ENCODE peak calls at places on chromosomes 5 and 9, in eight cellular contexts. One of them, this sample, is unnamed.

GRCh38 chr5:62593331-62593730 is 14.7 kb downstream of the LRRC70 start:
- DNase-seq in islet precursor cell: no peak
- DNase-seq in GM04504: peak
- DNase-seq in MV-4-11: no peak
- DNase-seq in hepatocyte: no peak
- DNase-seq in HCT116: no peak
- DNase-seq in cardiac muscle cell: peak
- DNase-seq in GM20000: no peak
- DNase-seq in this sample: no peak

GRCh38 chr9:77710965-77711657 is 63.0 kb upstream of the GNA14 start:
- DNase-seq in GM20000: no peak
- DNase-seq in GM04504: no peak
- DNase-seq in HCT116: no peak
- DNase-seq in hepatocyte: no peak
- DNase-seq in cardiac muscle cell: no peak
- DNase-seq in MV-4-11: no peak
- DNase-seq in islet precursor cell: no peak
- DNase-seq in this sample: no peak

GRCh38 chr5:51859624-51860023 is 476.4 kb downstream of the ISL1 start:
- DNase-seq in HCT116: no peak
- DNase-seq in hepatocyte: no peak
- DNase-seq in islet precursor cell: no peak
- DNase-seq in cardiac muscle cell: no peak
- DNase-seq in GM20000: no peak
- DNase-seq in MV-4-11: no peak
- DNase-seq in GM04504: no peak
- DNase-seq in this sample: no peak

GRCh38 chr5:151463137-151464029 is 16.0 kb downstream of the SLC36A1 start:
- DNase-seq in cardiac muscle cell: no peak
- DNase-seq in MV-4-11: no peak
- DNase-seq in GM20000: no peak
- DNase-seq in GM04504: no peak
- DNase-seq in islet precursor cell: no peak
- DNase-seq in hepatocyte: no peak
- DNase-seq in HCT116: no peak
- DNase-seq in this sample: no peak

GRCh38 chr5:92758552-92758951 is 822.5 kb downstream of the NR2F1-AS1 start:
- DNase-seq in GM20000: no peak
- DNase-seq in islet precursor cell: no peak
- DNase-seq in hepatocyte: no peak
- DNase-seq in MV-4-11: no peak
- DNase-seq in cardiac muscle cell: peak
- DNase-seq in GM04504: no peak
- DNase-seq in HCT116: no peak
- DNase-seq in this sample: no peak

GRCh38 chr9:137982132-137982666 is 104.6 kb downstream of the CACNA1B start:
- DNase-seq in GM20000: no peak
- DNase-seq in HCT116: peak
- DNase-seq in MV-4-11: no peak
- DNase-seq in GM04504: no peak
- DNase-seq in cardiac muscle cell: no peak
- DNase-seq in hepatocyte: no peak
- DNase-seq in islet precursor cell: no peak
- DNase-seq in this sample: no peak

GRCh38 chr5:61783481-61783880 is 451.4 kb downstream of the ZSWIM6 start:
- DNase-seq in hepatocyte: no peak
- DNase-seq in MV-4-11: no peak
- DNase-seq in GM04504: no peak
- DNase-seq in HCT116: no peak
- DNase-seq in islet precursor cell: no peak
- DNase-seq in GM20000: no peak
- DNase-seq in cardiac muscle cell: no peak
- DNase-seq in this sample: no peak

GRCh38 chr5:111127453-111128195 is 35.5 kb downstream of the WDR36 start:
- DNase-seq in MV-4-11: no peak
- DNase-seq in islet precursor cell: peak
- DNase-seq in HCT116: no peak
- DNase-seq in hepatocyte: no peak
- DNase-seq in GM04504: no peak
- DNase-seq in cardiac muscle cell: no peak
- DNase-seq in GM20000: no peak
- DNase-seq in this sample: no peak

GRCh38 chr9:79700607-79701330 is 129.0 kb downstream of the TLE4 start:
- DNase-seq in MV-4-11: no peak
- DNase-seq in islet precursor cell: no peak
- DNase-seq in GM04504: no peak
- DNase-seq in HCT116: no peak
- DNase-seq in GM20000: no peak
- DNase-seq in hepatocyte: no peak
- DNase-seq in cardiac muscle cell: no peak
- DNase-seq in this sample: no peak

This sample was measured in natural killer cell treated with Interleukin-12 subunit alpha and Interleukin-12 subunit beta and Interleukin-15 and Interleukin-18, amount 100 ng/mL, for 72 hours.